ENCODE peak calls at places on chromosomes 5 and 9, in eight cellular contexts. N is fibroblast of lung; O is transverse colon; P is CD8-positive, alpha-beta memory T cell; E is ovary; F is right cardiac atrium; L is heart right ventricle; I is mesenchymal stem cell. V is an unnamed sample.

GRCh38 chr5:133523013-133523658 is 89.2 kb downstream of the FSTL4 start:
- DNase-seq in N (no peak), O (no peak), P (no peak), E (no peak), F (no peak), L (no peak), I (no peak), V (no peak)

GRCh38 chr5:177528631-177529030 is 11.9 kb upstream of the DDX41 start:
- DNase-seq in N (no peak), O (no peak), P (no peak), E (peak; percentile 19), F (no peak), L (no peak), I (no peak), V (no peak)

GRCh38 chr9:79425840-79426239 is 145.9 kb upstream of the TLE4 start:
- DNase-seq in N (no peak), O (no peak), P (no peak), E (no peak), F (no peak), L (no peak), I (no peak), V (no peak)

GRCh38 chr9:130634191-130634768 is 30.1 kb upstream of the PRDM12 start:
- DNase-seq in N (no peak), O (no peak), P (no peak), E (no peak), F (no peak), L (no peak), I (no peak), V (no peak)

GRCh38 chr9:36560813-36561212 is 11.9 kb upstream of the MELK start:
- DNase-seq in N (peak; percentile 48), O (no peak), P (no peak), E (no peak), F (no peak), L (no peak), I (peak; percentile 20), V (no peak)

GRCh38 chr5:159481751-159482150 is 151.5 kb upstream of the IL12B start:
- DNase-seq in N (no peak), O (no peak), P (no peak), E (no peak), F (no peak), L (no peak), I (no peak), V (no peak)

GRCh38 chr5:52807723-52808122 is 20.0 kb downstream of the ITGA1 start:
- DNase-seq in N (peak; percentile 25), O (no peak), P (no peak), E (no peak), F (no peak), L (no peak), I (no peak), V (no peak)

GRCh38 chr5:124343451-124343867 is 403.0 kb downstream of the ZNF608 start:
- DNase-seq in N (peak; percentile 99), O (no peak), P (no peak), E (no peak), F (no peak), L (no peak), I (peak; percentile 98), V (no peak)

GRCh38 chr9:131817073-131817472 is 77.2 kb upstream of the RAPGEF1 start:
- DNase-seq in N (no peak), O (no peak), P (no peak), E (no peak), F (no peak), L (no peak), I (no peak), V (no peak)

GRCh38 chr9:29773676-29774075 is 2200.4 kb upstream of the C9orf72 start:
- DNase-seq in N (no peak), O (no peak), P (no peak), E (no peak), F (no peak), L (no peak), I (no peak), V (no peak)

GRCh38 chr5:131406076-131406475 is 142.2 kb downstream of the CDC42SE2 start:
- DNase-seq in N (no peak), O (no peak), P (no peak), E (no peak), F (no peak), L (no peak), I (no peak), V (no peak)

GRCh38 chr5:160657622-160658458 is 194.2 kb downstream of the ATP10B start:
- DNase-seq in N (no peak), O (peak; percentile 51), P (no peak), E (no peak), F (no peak), L (no peak), I (no peak), V (no peak)

GRCh38 chr5:138545919-138546562 is 3.0 kb upstream of the ETF1 start:
- DNase-seq in N (peak; percentile 36), O (no peak), P (no peak), E (no peak), F (no peak), L (no peak), I (peak; percentile 42), V (no peak)

GRCh38 chr5:159316519-159317383 is 13.5 kb downstream of the IL12B start:
- DNase-seq in N (peak; percentile 57), O (peak; percentile 41), P (no peak), E (no peak), F (no peak), L (peak; percentile 19), I (peak; percentile 53), V (no peak)

GRCh38 chr5:44603496-44604272 is 205.1 kb upstream of the MRPS30 start:
- DNase-seq in N (no peak), O (no peak), P (no peak), E (no peak), F (no peak), L (no peak), I (no peak), V (no peak)

GRCh38 chr5:174323878-174324281 is 278.4 kb downstream of the NSG2 start:
- DNase-seq in N (peak; percentile 75), O (no peak), P (no peak), E (no peak), F (no peak), L (no peak), I (peak; percentile 67), V (no peak)

GRCh38 chr5:65163698-65164097 is 318.0 kb downstream of the ADAMTS6 start:
- DNase-seq in N (peak; percentile 80), O (no peak), P (no peak), E (no peak), F (no peak), L (no peak), I (no peak), V (no peak)

DNA sequence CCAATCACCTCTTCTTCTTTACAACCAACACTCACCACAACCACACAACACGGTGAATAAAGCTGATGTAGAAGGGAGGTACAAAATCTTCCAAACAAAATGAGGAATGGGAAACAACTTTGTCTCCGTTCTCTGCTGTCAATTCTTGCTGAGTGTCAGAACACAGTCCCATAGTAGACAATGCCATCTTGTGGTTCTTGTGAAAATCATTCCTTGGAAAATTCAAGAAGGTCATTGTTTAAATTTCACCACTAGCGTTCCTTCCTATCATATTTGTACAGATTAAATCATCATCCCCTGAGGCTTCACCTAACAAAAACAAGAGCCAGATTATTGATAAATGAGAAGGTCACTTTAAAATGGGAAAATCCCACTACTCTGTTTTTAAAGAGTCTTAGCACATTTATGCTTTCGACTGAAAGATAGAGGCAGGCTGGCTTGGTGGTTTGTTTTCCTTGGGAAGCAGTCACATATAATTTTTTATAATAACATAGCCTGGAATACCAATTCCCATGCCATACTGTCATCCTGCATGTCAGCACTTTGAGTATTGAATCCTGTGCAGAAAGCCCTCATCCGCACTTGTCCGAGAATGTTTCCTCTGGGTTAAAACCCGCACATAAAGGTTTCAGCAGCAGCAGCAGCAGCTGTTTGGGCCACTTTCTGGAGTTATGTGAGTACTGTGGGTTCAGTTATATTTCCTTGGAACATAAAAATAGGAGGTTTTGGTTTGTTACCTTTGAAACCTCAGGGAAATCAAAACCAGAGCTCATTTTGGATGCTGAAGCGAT is 395.0 kb upstream of the SMARCA2 start:
- DNase-seq in N (no peak), O (no peak), P (no peak), E (no peak), F (no peak), L (no peak), I (no peak), V (no peak)
- H3K9me3 ChIP-seq in N (no peaks in the 10 kb centered on the region), O (no peaks in the 10 kb centered on the region), P (no peaks in the 10 kb centered on the region), E (no peaks in the 10 kb centered on the region), F (no peaks in the 10 kb centered on the region), L (peaks cover 15% of the 10 kb centered on the region), I (no peaks in the 10 kb centered on the region), V (peaks cover 3% of the 10 kb centered on the region)

GRCh38 chr5:98541641-98542040 is 231.8 kb upstream of the RGMB start:
- DNase-seq in N (no peak), O (no peak), P (no peak), E (no peak), F (no peak), L (no peak), I (no peak), V (no peak)
- H3K9me3 ChIP-seq in N (no peaks in the 10 kb centered on the region), O (peaks cover 12% of the 10 kb centered on the region), P (no peaks in the 10 kb centered on the region), E (peaks cover 3% of the 10 kb centered on the region), F (no peaks in the 10 kb centered on the region), L (peaks cover 41% of the 10 kb centered on the region), I (peaks cover 36% of the 10 kb centered on the region), V (peaks cover 5% of the 10 kb centered on the region)

GRCh38 chr5:151357792-151358191 is 10.4 kb upstream of the SLC36A2 start:
- DNase-seq in N (no peak), O (no peak), P (no peak), E (no peak), F (no peak), L (no peak), I (no peak), V (no peak)

GRCh38 chr5:151359391-151359790 is 12.0 kb upstream of the SLC36A2 start:
- DNase-seq in N (no peak), O (no peak), P (no peak), E (no peak), F (no peak), L (no peak), I (no peak), V (no peak)

GRCh38 chr5:151357097-151357496 is 9.7 kb upstream of the SLC36A2 start:
- DNase-seq in N (no peak), O (no peak), P (no peak), E (no peak), F (no peak), L (no peak), I (no peak), V (no peak)

GRCh38 chr5:151363673-151364072 is 16.3 kb upstream of the SLC36A2 start:
- DNase-seq in N (no peak), O (no peak), P (no peak), E (no peak), F (no peak), L (no peak), I (no peak), V (no peak)

GRCh38 chr5:151362970-151363369 is 15.6 kb upstream of the SLC36A2 start:
- DNase-seq in N (no peak), O (no peak), P (no peak), E (no peak), F (no peak), L (no peak), I (no peak), V (no peak)
- H3K9me3 ChIP-seq in N (no peaks in the 10 kb centered on the region), O (peaks cover 17% of the 10 kb centered on the region), P (no peaks in the 10 kb centered on the region), E (no peaks in the 10 kb centered on the region), F (no peaks in the 10 kb centered on the region), L (peaks cover 43% of the 10 kb centered on the region), I (peaks cover 46% of the 10 kb centered on the region), V (no peaks in the 10 kb centered on the region)

DNA sequence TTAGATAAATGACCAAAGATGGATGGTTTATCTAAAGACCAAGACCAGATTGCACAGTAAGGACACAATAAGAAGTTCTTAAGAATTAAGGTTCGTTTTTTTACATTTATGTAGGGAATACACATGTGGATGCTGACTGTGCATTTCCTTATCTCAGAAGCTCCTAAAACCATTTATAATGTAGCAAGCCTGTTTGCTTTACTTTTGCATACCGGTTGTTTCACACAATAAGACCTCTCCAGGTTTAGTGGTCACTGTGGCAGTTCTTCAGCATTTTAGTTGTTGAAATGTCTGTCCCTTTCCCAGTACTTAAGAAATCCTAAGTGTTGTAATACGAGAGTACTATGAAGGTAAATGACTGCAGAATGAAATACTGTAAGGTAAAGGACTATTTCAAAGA is 43.6 kb downstream of the BASP1 start:
- DNase-seq in N (peak; percentile 34), O (no peak), P (no peak), E (no peak), F (no peak), L (no peak), I (no peak), V (no peak)
- H3K9me3 ChIP-seq in N (no peaks in the 10 kb centered on the region), O (no peaks in the 10 kb centered on the region), P (no peaks in the 10 kb centered on the region), E (no peaks in the 10 kb centered on the region), F (peaks cover 15% of the 10 kb centered on the region), L (no peaks in the 10 kb centered on the region), I (no peaks in the 10 kb centered on the region), V (no peaks in the 10 kb centered on the region)